ENCODE peak calls at places on chromosomes 6 and 20, in seven cellular contexts. J is stomach, E is neural progenitor cell, X is mammary epithelial cell, U is IMR-90, C is tibial artery, W is A549. P is an unnamed sample.

GRCh38 chr6:25452027-25452426 is 172.9 kb downstream of the CARMIL1 start:
- DNase-seq in U (no peak), E (no peak), W (no peak), X (no peak), J (no peak), C (no peak), P (no peak)

GRCh38 chr6:150004101-150004782 is 21.1 kb downstream of the RAET1L start:
- DNase-seq in U (no peak), J (no peak), W (no peak), C (peak; percentile 54), E (no peak), X (no peak), P (no peak)

GRCh38 chr6:8025191-8025590 is 39.0 kb downstream of the BLOC1S5 start:
- DNase-seq in J (no peak), U (no peak), W (no peak), E (no peak), X (no peak), C (no peak), P (no peak)

GRCh38 chr6:43488667-43489276 is 11.4 kb downstream of the TJAP1 start:
- DNase-seq in X (no peak), W (no peak), U (peak; percentile 41), J (no peak), C (no peak), E (no peak), P (no peak)

GRCh38 chr6:166310634-166311033 is 2.4 kb upstream of the PRR18 start:
- DNase-seq in E (no peak), J (no peak), U (no peak), C (no peak), W (no peak), X (no peak), P (no peak)

GRCh38 chr6:11830105-11830504 is 51.5 kb upstream of the ADTRP start:
- DNase-seq in J (no peak), W (no peak), C (no peak), X (no peak), U (no peak), E (no peak), P (no peak)

GRCh38 chr6:129619579-129620233 is 90.3 kb downstream of the ARHGAP18 start:
- DNase-seq in E (no peak), J (no peak), X (peak; percentile 37), C (no peak), U (no peak), W (no peak), P (no peak)

GRCh38 chr20:23211164-23211563 is 125.0 kb upstream of the CD93 start:
- DNase-seq in E (no peak), J (no peak), U (no peak), W (no peak), X (no peak), C (no peak), P (no peak)

GRCh38 chr20:35947489-35947888 is 6.8 kb downstream of the SCAND1 start:
- DNase-seq in X (peak; percentile 22), W (peak; percentile 68), J (no peak), U (peak; percentile 4), E (peak; percentile 68), C (no peak), P (no peak)

GRCh38 chr6:89162047-89162371 is 16.2 kb downstream of the PM20D2 start:
- DNase-seq in E (no peak), U (no peak), W (no peak), X (no peak), C (peak; percentile 80), J (no peak), P (no peak)

GRCh38 chr6:154537486-154537885 is 27.0 kb upstream of the CNKSR3 start:
- DNase-seq in X (no peak), U (no peak), J (no peak), E (peak; percentile 34), C (no peak), W (no peak), P (peak; percentile 3)

GRCh38 chr20:40683221-40683893 is 5.7 kb downstream of the MAFB start:
- DNase-seq in J (no peak), W (no peak), U (no peak), E (peak; percentile 67), X (peak; percentile 6), C (peak; percentile 80), P (no peak)

GRCh38 chr6:16759646-16760535 is 1.4 kb downstream of the ATXN1 start:
- DNase-seq in C (peak; percentile 96), W (peak; percentile 78), J (peak; percentile 91), X (peak; percentile 89), E (peak; percentile 84), U (peak; percentile 84), P (peak; percentile 80)

GRCh38 chr6:137680678-137681346 is 186.2 kb upstream of the TNFAIP3 start:
- DNase-seq in J (no peak), C (no peak), X (no peak), E (no peak), W (peak; percentile 84), U (peak; percentile 33), P (no peak)

GRCh38 chr6:51153109-51153508 is 334.4 kb downstream of the TFAP2B start:
- DNase-seq in W (no peak), U (no peak), C (no peak), J (no peak), X (no peak), E (no peak), P (no peak)

GRCh38 chr6:119313937-119314893 is 35.3 kb downstream of the MAN1A1 start:
- DNase-seq in W (no peak), U (no peak), X (no peak), C (no peak), E (no peak), J (no peak), P (no peak)

GRCh38 chr6:82841309-82841708 is 224.3 kb downstream of the UBE3D start:
- DNase-seq in W (no peak), C (no peak), X (no peak), J (no peak), E (no peak), U (no peak), P (no peak)

GRCh38 chr6:128569737-128570438 is 49.5 kb upstream of the PTPRK start:
- DNase-seq in W (peak; percentile 59), C (no peak), E (peak; percentile 12), X (peak; percentile 81), U (peak; percentile 75), J (no peak), P (no peak)

GRCh38 chr6:157966597-157966977 is 15.1 kb upstream of the SYNJ2 start:
- DNase-seq in C (no peak), J (no peak), W (no peak), U (no peak), E (no peak), X (no peak), P (no peak)

GRCh38 chr20:45538209-45538798 is 978 bp downstream of the WFDC6 start:
- DNase-seq in X (peak; percentile 90), U (no peak), J (no peak), E (peak; percentile 13), W (no peak), C (no peak), P (no peak)

GRCh38 chr6:4253604-4254211 is 118.3 kb upstream of the ECI2 start:
- DNase-seq in W (peak; percentile 13), E (no peak), J (peak; percentile 32), U (peak; percentile 83), X (peak; percentile 39), C (no peak), P (peak; percentile 17)

DNA sequence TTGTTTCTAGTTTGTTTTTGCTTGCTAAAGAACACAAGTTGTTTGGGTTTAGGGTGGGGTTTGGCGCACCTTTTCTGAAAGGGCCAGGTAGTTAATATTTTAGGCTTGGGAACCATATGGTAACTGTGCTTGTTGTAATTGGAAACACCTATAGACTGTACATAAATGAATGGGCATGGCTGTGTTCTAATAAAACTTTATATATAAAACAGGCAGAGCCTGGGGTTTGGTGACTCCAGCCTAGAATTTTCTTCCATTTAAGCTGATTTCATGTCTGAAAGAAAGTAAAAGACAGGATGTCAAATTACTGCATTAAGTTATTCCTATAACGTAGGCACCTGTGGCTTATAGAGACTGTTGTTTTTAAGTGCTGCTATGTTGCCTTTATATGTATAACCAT is 36.1 kb upstream of the MAPK13 start:
- DNase-seq in X (no peak), W (no peak), J (no peak), U (no peak), C (no peak), E (no peak), P (no peak)
- H3K27ac ChIP-seq in X (no peak overlapping the region), W (no peak overlapping the region), J (peak overlapping the region; percentile 59), U (no peak overlapping the region), C (no peak overlapping the region), E (no peak overlapping the region), P (no peak overlapping the region)

GRCh38 chr20:25047766-25048165 is 10.2 kb downstream of the ACSS1 start:
- DNase-seq in E (no peak), J (peak; percentile 69), W (no peak), X (no peak), C (peak; percentile 65), U (no peak), P (no peak)

GRCh38 chr20:25048519-25048952 is 9.4 kb downstream of the ACSS1 start:
- DNase-seq in J (peak; percentile 78), W (no peak), U (no peak), C (peak; percentile 63), E (no peak), X (no peak), P (no peak)

GRCh38 chr20:25046181-25046641 is 11.7 kb downstream of the ACSS1 start:
- DNase-seq in X (no peak), J (peak; percentile 30), U (no peak), E (no peak), C (peak; percentile 68), W (no peak), P (no peak)

GRCh38 chr20:25045343-25045712 is 12.6 kb downstream of the ACSS1 start:
- DNase-seq in J (peak; percentile 22), W (no peak), U (no peak), X (no peak), C (peak; percentile 60), E (no peak), P (no peak)

GRCh38 chr20:25046736-25047666 is 10.9 kb downstream of the ACSS1 start:
- DNase-seq in W (no peak), C (peak; percentile 61), X (no peak), E (no peak), J (no peak), U (no peak), P (no peak)
- H3K27ac ChIP-seq in W (no peak overlapping the region), C (peak overlapping the region; percentile 51), X (no peak overlapping the region), E (no peak overlapping the region), J (no peak overlapping the region), U (no peak overlapping the region), P (peak overlapping the region; percentile 38)

DNA sequence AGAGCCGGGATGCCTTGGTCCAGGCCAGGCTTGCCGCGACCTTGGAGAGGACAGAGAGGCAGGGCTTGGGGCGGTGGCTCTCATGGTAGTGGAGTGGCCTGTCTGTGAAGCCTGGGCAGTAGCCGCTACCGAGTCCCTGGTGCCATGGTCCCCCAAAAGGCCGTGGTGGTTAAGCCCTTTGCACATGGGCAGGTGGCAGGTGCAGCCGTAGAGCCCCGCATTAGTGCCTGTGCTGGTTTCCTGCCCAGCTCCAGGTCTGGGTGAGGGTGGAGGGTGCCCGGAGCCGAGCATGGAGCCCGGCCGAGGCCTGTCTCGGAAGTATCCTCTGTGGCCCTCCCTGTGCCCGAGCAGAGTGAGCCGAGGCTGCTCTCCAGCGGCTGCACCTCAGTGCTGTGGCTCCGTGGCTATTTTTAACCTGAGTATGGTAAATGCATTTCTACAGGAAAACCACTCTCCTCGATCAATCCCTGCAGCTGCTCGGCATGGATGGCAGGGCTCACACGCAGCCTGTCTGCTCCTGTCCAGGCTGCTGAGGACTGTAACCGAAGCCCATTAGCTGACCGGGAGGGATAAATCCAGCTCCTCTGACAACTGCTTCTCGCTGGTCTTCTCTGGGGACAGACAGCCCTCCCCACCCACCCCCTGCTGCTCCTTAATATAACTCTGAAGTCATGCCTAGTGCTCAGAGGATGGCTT is 36.3 kb upstream of the GATA5 start:
- DNase-seq in E (no peak), U (no peak), W (no peak), J (no peak), X (no peak), C (no peak), P (no peak)
- H3K27ac ChIP-seq in E (no peak overlapping the region), U (no peak overlapping the region), W (no peak overlapping the region), J (no peak overlapping the region), X (no peak overlapping the region), C (no peak overlapping the region), P (no peak overlapping the region)

GRCh38 chr6:15544321-15544900 is 118.4 kb downstream of the DTNBP1 start:
- DNase-seq in U (peak; percentile 60), W (no peak), X (no peak), J (no peak), E (no peak), C (no peak), P (no peak)
- H3K27ac ChIP-seq in U (no peak overlapping the region), W (no peak overlapping the region), X (no peak overlapping the region), J (no peak overlapping the region), E (no peak overlapping the region), C (no peak overlapping the region), P (no peak overlapping the region)

P was measured in substantia nigra.